ENCODE peak calls at places on chromosomes 5 and 9, in eight cellular contexts. F is K562, K is A549, V is tibial nerve, S is stomach, W is ovary, U is esophagus muscularis mucosa, T is suprapubic skin. Q is an unnamed sample.

GRCh38 chr5:150703767-150704166 is 2.9 kb upstream of the RBM22 start:
- DNase-seq in F (no peak), K (no peak), V (no peak), S (no peak), W (no peak), U (no peak), T (no peak), Q (no peak)

GRCh38 chr9:1200847-1201251 is 150.7 kb downstream of the DMRT2 start:
- DNase-seq in F (no peak), K (no peak), V (no peak), S (peak), W (no peak), U (no peak), T (no peak), Q (no peak)

GRCh38 chr5:77224672-77225355 is 14.3 kb downstream of the PDE8B start:
- DNase-seq in F (no peak), K (no peak), V (no peak), S (no peak), W (no peak), U (no peak), T (no peak), Q (no peak)

GRCh38 chr5:89756955-89757354 is 652.6 kb downstream of the CETN3 start:
- DNase-seq in F (no peak), K (no peak), V (no peak), S (no peak), W (no peak), U (no peak), T (no peak), Q (no peak)

GRCh38 chr5:139709587-139710369 is 61.6 kb downstream of the CXXC5 start:
- DNase-seq in F (peak), K (no peak), V (no peak), S (no peak), W (no peak), U (no peak), T (no peak), Q (no peak)

GRCh38 chr5:178322736-178323540 is 90.3 kb upstream of the PHYKPL start:
- DNase-seq in F (no peak), K (no peak), V (no peak), S (no peak), W (no peak), U (no peak), T (peak), Q (peak)

GRCh38 chr5:154143121-154143725 is 47.3 kb upstream of the GALNT10 start:
- DNase-seq in F (no peak), K (no peak), V (no peak), S (no peak), W (no peak), U (peak), T (no peak), Q (no peak)

GRCh38 chr5:79745255-79745654 is 55.6 kb downstream of the CMYA5 start:
- DNase-seq in F (no peak), K (no peak), V (no peak), S (no peak), W (no peak), U (no peak), T (no peak), Q (no peak)

GRCh38 chr5:35830587-35830986 is 26.1 kb upstream of the IL7R start:
- DNase-seq in F (no peak), K (no peak), V (no peak), S (no peak), W (no peak), U (no peak), T (no peak), Q (no peak)

GRCh38 chr5:157912621-157913325 is 53.8 kb upstream of the CLINT1 start:
- DNase-seq in F (no peak), K (no peak), V (no peak), S (peak), W (no peak), U (no peak), T (no peak), Q (no peak)

GRCh38 chr9:111759762-111760639 is 34.7 kb downstream of the SHOC1 start:
- DNase-seq in F (peak), K (peak), V (peak), S (peak), W (no peak), U (no peak), T (no peak), Q (no peak)

GRCh38 chr9:102770704-102771103 is 224.4 kb upstream of the CYLC2 start:
- DNase-seq in F (no peak), K (no peak), V (no peak), S (no peak), W (no peak), U (no peak), T (no peak), Q (no peak)
- TF ChIP-seq EP300 in F (no peak), K (no peak), V (no peak), S (no peak), W (no peak), U (no peak), T (no peak), Q (no peak)

GRCh38 chr5:156109317-156110023 is 217.5 kb upstream of the SGCD start:
- DNase-seq in F (no peak), K (no peak), V (no peak), S (no peak), W (no peak), U (no peak), T (no peak), Q (no peak)
- TF ChIP-seq POLR2A in F (no peak), K (no peak), V (no peak), S (no peak), W (no peak), U (no peak), T (no peak), Q (no peak)

GRCh38 chr5:38556115-38556598 is 289 bp downstream of the LIFR start:
- DNase-seq in F (no peak), K (peak), V (no peak), S (no peak), W (no peak), U (no peak), T (peak), Q (no peak)

GRCh38 chr5:38555354-38556114 is 912 bp downstream of the LIFR start:
- DNase-seq in F (no peak), K (no peak), V (no peak), S (no peak), W (no peak), U (no peak), T (no peak), Q (no peak)

GRCh38 chr5:38553001-38553521 is 3.4 kb downstream of the LIFR start:
- DNase-seq in F (no peak), K (no peak), V (no peak), S (no peak), W (no peak), U (no peak), T (no peak), Q (no peak)

GRCh38 chr5:38556599-38557308 is at the start of gene LIFR:
- DNase-seq in F (peak), K (peak), V (peak), S (peak), W (peak), U (no peak), T (peak), Q (peak)

GRCh38 chr5:38554860-38555259 is 1.6 kb downstream of the LIFR start:
- DNase-seq in F (no peak), K (no peak), V (no peak), S (no peak), W (no peak), U (no peak), T (no peak), Q (no peak)
- H3K4me3 ChIP-seq in F (no peak), K (no peak), V (peak), S (peak), W (peak), U (peak), T (peak), Q (peak)

GRCh38 chr5:57221049-57221568 is 47.2 kb downstream of the GPBP1 start:
- DNase-seq in F (peak), K (peak), V (peak), S (no peak), W (no peak), U (no peak), T (no peak), Q (no peak)

GRCh38 chr5:57211039-57211438 is 37.2 kb downstream of the GPBP1 start:
- DNase-seq in F (no peak), K (no peak), V (no peak), S (no peak), W (no peak), U (no peak), T (no peak), Q (no peak)

GRCh38 chr5:57219386-57219785 is 45.5 kb downstream of the GPBP1 start:
- DNase-seq in F (no peak), K (no peak), V (no peak), S (no peak), W (no peak), U (no peak), T (no peak), Q (no peak)

GRCh38 chr5:57215629-57216195 is 41.9 kb downstream of the GPBP1 start:
- DNase-seq in F (no peak), K (no peak), V (no peak), S (no peak), W (no peak), U (no peak), T (no peak), Q (no peak)

DNA sequence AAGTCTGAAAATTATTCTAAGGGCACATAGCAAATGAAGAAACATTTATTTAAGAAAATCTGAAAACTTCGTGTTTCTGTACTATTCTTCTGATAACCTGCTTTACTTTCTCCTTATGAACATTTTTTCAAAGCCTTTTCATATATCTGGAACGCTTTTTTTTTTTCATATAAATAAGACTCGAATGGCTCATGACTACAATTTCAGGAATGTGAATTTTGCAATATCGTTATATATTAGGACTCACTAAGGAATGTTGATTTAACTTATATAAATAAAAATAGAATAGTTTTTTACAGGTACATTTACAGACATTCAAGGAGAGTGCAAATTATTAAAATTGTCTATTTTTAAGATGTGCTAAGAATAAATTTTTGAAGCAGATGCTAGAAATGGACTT is 42.9 kb downstream of the GPBP1 start:
- DNase-seq in F (no peak), K (no peak), V (no peak), S (no peak), W (no peak), U (no peak), T (no peak), Q (no peak)
- TF ChIP-seq EP300 in F (no peak), K (no peak), V (no peak), S (no peak), W (no peak), U (no peak), T (no peak), Q (no peak)

DNA sequence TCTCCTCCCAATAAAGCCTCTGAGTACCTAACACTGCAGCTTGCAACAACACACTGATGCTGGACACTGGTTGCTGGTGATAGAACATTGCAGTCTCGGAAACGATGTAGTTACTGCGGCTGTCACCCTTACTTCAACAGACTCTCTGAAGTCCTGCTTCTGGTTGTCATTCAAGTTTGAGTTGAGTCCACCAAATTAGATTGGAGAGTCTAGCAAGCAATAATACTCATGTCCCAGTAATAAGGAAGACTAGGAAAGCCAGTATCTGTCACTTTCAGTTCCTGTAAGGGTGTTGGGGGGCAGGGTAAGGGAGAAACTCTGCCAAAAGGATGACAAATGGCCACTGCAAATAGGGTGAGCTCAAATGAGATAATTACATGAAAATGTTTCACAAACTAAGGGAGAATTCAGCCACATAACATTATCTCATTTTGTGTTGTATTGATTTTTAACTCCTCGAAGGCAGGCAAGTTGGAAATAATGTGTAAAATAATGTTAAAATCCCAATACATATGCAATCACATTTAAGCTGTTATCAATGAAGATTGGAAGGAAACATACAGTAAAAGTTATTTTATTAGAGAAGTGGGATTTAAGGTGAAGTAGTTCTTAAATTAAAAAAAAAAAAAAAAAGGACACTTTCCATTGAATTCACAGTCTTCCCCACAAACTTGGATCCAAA is 849 bp upstream of the IFT74 start:
- DNase-seq in F (peak), K (no peak), V (no peak), S (no peak), W (no peak), U (no peak), T (no peak), Q (no peak)
- TF ChIP-seq POLR2A in F (no peak), K (no peak), V (no peak), S (no peak), W (no peak), U (no peak), T (no peak), Q (no peak)

GRCh38 chr5:89337-90286 is 2.4 kb upstream of the PLEKHG4B start:
- DNase-seq in F (no peak), K (no peak), V (no peak), S (no peak), W (no peak), U (no peak), T (no peak), Q (no peak)
- H3K4me3 ChIP-seq in F (no peak), K (no peak), V (no peak), S (no peak), W (no peak), U (no peak), T (no peak), Q (no peak)

Q was measured in sigmoid colon.